ENCODE peak calls at places on chromosomes 13 and 19, in seven cellular contexts. N, D, F, E, T, B and V are unnamed samples.

GRCh38 chr13:32791545-32792172 is 205.4 kb downstream of the PDS5B start:
- DNase-seq in B (no peak), E (peak), F (no peak), N (no peak), D (no peak), T (no peak), V (no peak)

GRCh38 chr19:54674021-54674617 is 11.3 kb downstream of the LILRB4 start:
- DNase-seq in D (no peak), F (no peak), B (no peak), T (peak), N (peak), E (peak), V (no peak)

GRCh38 chr13:80337706-80338105 is 3.2 kb downstream of the SPRY2 start:
- DNase-seq in D (no peak), T (peak), B (no peak), F (no peak), N (no peak), E (no peak), V (no peak)

GRCh38 chr19:46604781-46605355 is 3.7 kb downstream of the CALM3 start:
- DNase-seq in F (no peak), E (no peak), B (peak), N (no peak), T (no peak), D (no peak), V (no peak)

GRCh38 chr13:51287758-51288157 is 51.7 kb upstream of the SERPINE3 start:
- DNase-seq in E (no peak), N (no peak), F (no peak), B (no peak), D (no peak), T (no peak), V (no peak)

GRCh38 chr13:44420376-44421220 is 47.0 kb downstream of the SERP2 start:
- DNase-seq in E (no peak), B (no peak), D (no peak), T (no peak), N (no peak), F (no peak), V (no peak)

GRCh38 chr13:33169273-33169980 is 116.1 kb downstream of the STARD13 start:
- DNase-seq in B (no peak), E (peak), F (no peak), N (no peak), T (peak), D (no peak), V (no peak)

GRCh38 chr13:21006141-21007005 is 55.0 kb downstream of the LATS2 start:
- DNase-seq in E (no peak), D (no peak), T (no peak), F (peak), B (no peak), N (no peak), V (no peak)

GRCh38 chr13:20197361-20197834 is 4.7 kb upstream of the GJB2 start:
- DNase-seq in F (no peak), T (peak), N (no peak), D (no peak), E (peak), B (no peak), V (no peak)

GRCh38 chr13:105960326-105960725 is 575.1 kb downstream of the EFNB2 start:
- DNase-seq in T (no peak), E (no peak), B (no peak), D (no peak), N (no peak), F (no peak), V (no peak)

GRCh38 chr13:96821971-96822370 is 172.3 kb downstream of the OXGR1 start:
- DNase-seq in D (no peak), B (no peak), N (no peak), E (no peak), F (no peak), T (no peak), V (no peak)

GRCh38 chr13:96824110-96824509 is 170.2 kb downstream of the OXGR1 start:
- DNase-seq in E (no peak), D (no peak), B (no peak), F (no peak), T (no peak), N (no peak), V (no peak)

GRCh38 chr13:96821381-96821780 is 172.9 kb downstream of the OXGR1 start:
- DNase-seq in B (no peak), N (no peak), E (peak), F (no peak), T (no peak), D (no peak), V (no peak)

GRCh38 chr13:96819375-96819774 is 174.9 kb downstream of the OXGR1 start:
- DNase-seq in T (no peak), F (no peak), N (no peak), D (no peak), E (no peak), B (no peak), V (no peak)

GRCh38 chr13:96822900-96823299 is 171.4 kb downstream of the OXGR1 start:
- DNase-seq in B (no peak), F (peak), D (no peak), T (peak), E (peak), N (peak), V (no peak)
- TF ChIP-seq CTCF in B (no peak), F (peak), D (no peak), T (peak), E (peak), N (no peak), V (no peak)

DNA sequence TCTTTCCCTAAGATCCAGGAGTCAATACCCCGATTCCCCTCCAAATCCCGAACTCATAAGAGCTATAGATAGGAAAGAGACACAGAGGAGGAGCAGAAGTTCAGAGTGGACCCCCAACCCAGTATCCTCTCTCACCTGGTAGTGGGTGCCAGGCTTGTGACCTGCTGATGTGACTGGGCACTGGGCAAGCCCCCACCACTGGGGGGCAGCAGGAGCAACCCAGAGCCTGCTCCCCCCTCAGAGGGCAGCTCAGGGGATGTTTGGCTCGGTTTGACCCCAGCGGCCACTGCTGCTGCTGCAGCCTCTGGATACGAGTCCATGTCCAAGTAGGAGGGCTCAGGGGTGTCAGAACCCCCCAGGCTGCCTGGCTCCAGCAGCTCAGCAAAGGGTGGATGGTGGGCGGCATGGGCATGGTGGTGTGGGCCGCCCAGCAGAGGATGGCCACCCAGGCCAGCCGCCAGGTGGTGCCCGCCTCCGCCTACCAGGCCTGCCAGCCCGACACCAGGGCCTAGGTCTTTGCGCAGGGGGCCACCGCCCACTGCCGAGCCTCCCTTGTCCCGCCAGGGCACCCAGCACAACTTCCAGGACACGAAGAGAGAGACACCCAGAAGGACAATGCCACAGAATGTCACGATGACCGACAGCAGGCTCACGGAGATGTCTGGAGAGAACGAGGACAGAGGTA is 7.4 kb downstream of the SYT3 start:
- DNase-seq in B (no peak), D (no peak), E (no peak), T (no peak), F (no peak), N (no peak), V (no peak)
- TF ChIP-seq CTCF in B (no peak), D (no peak), E (peak), T (no peak), F (no peak), N (no peak), V (no peak)

GRCh38 chr19:24159707-24160106 is 72.7 kb downstream of the ZNF254 start:
- DNase-seq in E (peak), T (no peak), D (no peak), F (no peak), B (no peak), N (no peak), V (no peak)
- TF ChIP-seq CTCF in E (peak), T (no peak), D (no peak), F (no peak), B (no peak), N (peak), V (no peak)

DNA sequence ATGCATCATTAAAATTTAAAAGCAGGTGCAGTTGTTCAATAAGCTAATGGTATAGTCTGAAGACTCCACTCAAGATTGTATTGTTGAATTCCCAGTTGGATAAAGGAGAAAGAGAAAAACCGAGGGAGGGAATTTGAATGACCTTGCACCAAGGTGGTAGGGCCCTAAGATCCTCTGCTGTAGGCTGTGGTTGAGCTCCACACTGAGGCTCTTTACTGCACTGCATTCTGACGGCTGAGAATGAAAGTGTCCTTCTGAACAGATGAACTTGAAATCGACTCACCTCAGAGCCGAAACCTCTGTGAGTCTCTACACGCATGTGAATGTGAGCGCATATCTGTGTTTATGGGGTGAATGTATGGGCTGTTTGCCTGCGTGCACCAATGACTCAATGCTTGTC is 388.9 kb upstream of the DACH1 start:
- DNase-seq in N (peak), D (no peak), E (peak), T (peak), F (no peak), B (no peak), V (no peak)
- TF ChIP-seq CTCF in N (no peak), D (no peak), E (peak), T (peak), F (peak), B (no peak), V (no peak)